ENCODE peak calls at places on chromosome 1, in seven cellular contexts. One of them, this sample, is unnamed.

GRCh38 chr1:43008425-43009108 is 49.9 kb upstream of the SLC2A1 start:
- DNase-seq in astrocyte of the cerebellum: no peak
- DNase-seq in mucosa of descending colon: no peak
- DNase-seq in cardiac fibroblast: no peak
- DNase-seq in NB4: no peak
- DNase-seq in GM20000: no peak
- DNase-seq in AG09309: no peak
- DNase-seq in this sample: no peak

GRCh38 chr1:227940791-227941241 is 6.9 kb downstream of the WNT9A start:
- DNase-seq in GM20000: no peak
- DNase-seq in cardiac fibroblast: no peak
- DNase-seq in NB4: no peak
- DNase-seq in AG09309: no peak
- DNase-seq in mucosa of descending colon: no peak
- DNase-seq in astrocyte of the cerebellum: no peak
- DNase-seq in this sample: peak; percentile 18

GRCh38 chr1:244460195-244460594 is 878 bp upstream of the CATSPERE start:
- DNase-seq in cardiac fibroblast: peak; percentile 51
- DNase-seq in mucosa of descending colon: peak; percentile 41
- DNase-seq in AG09309: no peak
- DNase-seq in GM20000: no peak
- DNase-seq in NB4: peak; percentile 70
- DNase-seq in astrocyte of the cerebellum: no peak
- DNase-seq in this sample: no peak

GRCh38 chr1:33025180-33025569 is 11.5 kb downstream of the AK2 start:
- DNase-seq in mucosa of descending colon: no peak
- DNase-seq in AG09309: no peak
- DNase-seq in NB4: no peak
- DNase-seq in astrocyte of the cerebellum: no peak
- DNase-seq in GM20000: no peak
- DNase-seq in cardiac fibroblast: no peak
- DNase-seq in this sample: no peak

GRCh38 chr1:206933333-206933945 is 11.7 kb upstream of the FCMR start:
- DNase-seq in mucosa of descending colon: peak; percentile 75
- DNase-seq in GM20000: peak; percentile 64
- DNase-seq in astrocyte of the cerebellum: no peak
- DNase-seq in NB4: peak; percentile 56
- DNase-seq in cardiac fibroblast: peak; percentile 30
- DNase-seq in AG09309: no peak
- DNase-seq in this sample: no peak

GRCh38 chr1:42170779-42171621 is 6.5 kb upstream of the GUCA2A start:
- DNase-seq in mucosa of descending colon: no peak
- DNase-seq in astrocyte of the cerebellum: no peak
- DNase-seq in cardiac fibroblast: no peak
- DNase-seq in AG09309: no peak
- DNase-seq in GM20000: no peak
- DNase-seq in NB4: peak; percentile 22
- DNase-seq in this sample: no peak

GRCh38 chr1:243890576-243890975 is 40.5 kb upstream of the AKT3 start:
- DNase-seq in AG09309: peak; percentile 80
- DNase-seq in mucosa of descending colon: no peak
- DNase-seq in cardiac fibroblast: peak; percentile 62
- DNase-seq in NB4: no peak
- DNase-seq in GM20000: no peak
- DNase-seq in astrocyte of the cerebellum: no peak
- DNase-seq in this sample: no peak

GRCh38 chr1:172180886-172181285 is 239.6 kb upstream of the C1orf105 start:
- DNase-seq in cardiac fibroblast: peak; percentile 77
- DNase-seq in astrocyte of the cerebellum: no peak
- DNase-seq in AG09309: no peak
- DNase-seq in GM20000: peak; percentile 31
- DNase-seq in mucosa of descending colon: peak; percentile 49
- DNase-seq in NB4: no peak
- DNase-seq in this sample: no peak

GRCh38 chr1:218717611-218718010 is 372.5 kb downstream of the TGFB2 start:
- DNase-seq in cardiac fibroblast: peak; percentile 51
- DNase-seq in AG09309: no peak
- DNase-seq in astrocyte of the cerebellum: peak; percentile 77
- DNase-seq in mucosa of descending colon: no peak
- DNase-seq in NB4: no peak
- DNase-seq in GM20000: no peak
- DNase-seq in this sample: no peak

GRCh38 chr1:230849451-230850194 is 18.7 kb downstream of the C1orf198 start:
- DNase-seq in cardiac fibroblast: peak; percentile 95
- DNase-seq in mucosa of descending colon: peak; percentile 26
- DNase-seq in NB4: no peak
- DNase-seq in AG09309: peak; percentile 85
- DNase-seq in astrocyte of the cerebellum: peak; percentile 98
- DNase-seq in GM20000: no peak
- DNase-seq in this sample: no peak

GRCh38 chr1:7267493-7267892 is 482.2 kb downstream of the CAMTA1 start:
- DNase-seq in cardiac fibroblast: peak; percentile 56
- DNase-seq in mucosa of descending colon: no peak
- DNase-seq in NB4: no peak
- DNase-seq in GM20000: no peak
- DNase-seq in astrocyte of the cerebellum: no peak
- DNase-seq in AG09309: no peak
- DNase-seq in this sample: no peak

GRCh38 chr1:190904091-190904695 is 426.5 kb upstream of the BRINP3 start:
- DNase-seq in astrocyte of the cerebellum: peak; percentile 1
- DNase-seq in AG09309: no peak
- DNase-seq in GM20000: no peak
- DNase-seq in mucosa of descending colon: no peak
- DNase-seq in NB4: no peak
- DNase-seq in cardiac fibroblast: peak; percentile 47
- DNase-seq in this sample: no peak

DNA sequence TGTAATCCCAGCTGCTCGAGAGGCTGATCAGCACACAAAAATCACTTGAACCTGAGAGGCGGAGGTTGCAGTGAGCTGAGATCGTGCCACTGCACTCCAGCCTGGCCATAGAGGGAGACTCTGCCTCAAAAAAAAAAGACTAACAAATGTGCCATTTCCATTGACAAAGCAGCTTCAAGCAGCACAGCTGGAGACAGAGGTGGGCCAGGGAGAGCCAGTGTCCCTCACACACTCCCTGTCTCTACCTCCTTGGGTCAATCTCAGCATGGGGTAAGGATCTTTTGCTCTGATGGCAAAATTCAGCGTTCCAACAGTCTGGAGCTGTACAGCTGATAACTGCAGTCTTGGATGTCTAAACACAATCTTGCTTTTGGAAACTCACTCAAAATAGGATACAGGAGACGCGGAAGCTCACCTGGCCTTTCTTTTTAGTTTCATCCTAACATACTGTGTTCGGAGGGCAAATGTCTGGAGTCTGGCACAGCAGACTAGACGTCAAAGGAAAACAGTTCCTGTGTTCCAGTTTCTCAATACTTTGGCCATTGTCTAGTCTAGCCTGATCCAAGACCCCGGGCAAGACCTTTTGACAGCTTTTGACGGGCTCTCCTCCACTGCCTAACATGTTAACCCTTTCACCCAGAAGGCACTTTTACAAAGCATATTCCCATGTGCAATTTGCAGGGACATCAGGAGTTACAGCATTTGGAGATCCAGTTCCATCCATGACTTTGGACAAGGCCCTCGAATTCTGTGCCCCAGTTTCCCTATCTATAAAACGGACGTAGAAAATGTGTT is 2.9 kb downstream of the RCC2 start:
- DNase-seq in astrocyte of the cerebellum: no peak
- DNase-seq in mucosa of descending colon: no peak
- DNase-seq in cardiac fibroblast: peak; percentile 22
- DNase-seq in GM20000: no peak
- DNase-seq in NB4: no peak
- DNase-seq in AG09309: no peak
- DNase-seq in this sample: no peak
- TF ChIP-seq CTCF in astrocyte of the cerebellum: no peak
- TF ChIP-seq CTCF in mucosa of descending colon: no peak
- TF ChIP-seq CTCF in cardiac fibroblast: no peak
- TF ChIP-seq CTCF in GM20000: no peak
- TF ChIP-seq CTCF in NB4: no peak
- TF ChIP-seq CTCF in AG09309: no peak
- TF ChIP-seq CTCF in this sample: no peak

GRCh38 chr1:175317795-175318194 is 125.2 kb upstream of the KIAA0040 start:
- DNase-seq in mucosa of descending colon: no peak
- DNase-seq in NB4: no peak
- DNase-seq in AG09309: no peak
- DNase-seq in GM20000: no peak
- DNase-seq in astrocyte of the cerebellum: no peak
- DNase-seq in cardiac fibroblast: peak; percentile 33
- DNase-seq in this sample: no peak

GRCh38 chr1:175318633-175319032 is 126.1 kb upstream of the KIAA0040 start:
- DNase-seq in cardiac fibroblast: no peak
- DNase-seq in GM20000: no peak
- DNase-seq in NB4: no peak
- DNase-seq in mucosa of descending colon: no peak
- DNase-seq in astrocyte of the cerebellum: no peak
- DNase-seq in AG09309: no peak
- DNase-seq in this sample: no peak

GRCh38 chr1:175319112-175319911 is 126.7 kb upstream of the KIAA0040 start:
- DNase-seq in GM20000: peak; percentile 72
- DNase-seq in astrocyte of the cerebellum: peak; percentile 29
- DNase-seq in mucosa of descending colon: peak; percentile 82
- DNase-seq in cardiac fibroblast: peak; percentile 75
- DNase-seq in AG09309: peak; percentile 14
- DNase-seq in NB4: peak; percentile 66
- DNase-seq in this sample: no peak

GRCh38 chr1:175320804-175321203 is 128.2 kb upstream of the KIAA0040 start:
- DNase-seq in AG09309: no peak
- DNase-seq in GM20000: no peak
- DNase-seq in mucosa of descending colon: no peak
- DNase-seq in astrocyte of the cerebellum: no peak
- DNase-seq in cardiac fibroblast: no peak
- DNase-seq in NB4: no peak
- DNase-seq in this sample: no peak

GRCh38 chr1:175319912-175320230 is 127.3 kb upstream of the KIAA0040 start:
- DNase-seq in NB4: no peak
- DNase-seq in mucosa of descending colon: no peak
- DNase-seq in GM20000: no peak
- DNase-seq in astrocyte of the cerebellum: no peak
- DNase-seq in cardiac fibroblast: no peak
- DNase-seq in AG09309: no peak
- DNase-seq in this sample: no peak
- TF ChIP-seq CTCF in NB4: no peak
- TF ChIP-seq CTCF in mucosa of descending colon: no peak
- TF ChIP-seq CTCF in GM20000: no peak
- TF ChIP-seq CTCF in astrocyte of the cerebellum: no peak
- TF ChIP-seq CTCF in cardiac fibroblast: no peak
- TF ChIP-seq CTCF in AG09309: no peak
- TF ChIP-seq CTCF in this sample: no peak

DNA sequence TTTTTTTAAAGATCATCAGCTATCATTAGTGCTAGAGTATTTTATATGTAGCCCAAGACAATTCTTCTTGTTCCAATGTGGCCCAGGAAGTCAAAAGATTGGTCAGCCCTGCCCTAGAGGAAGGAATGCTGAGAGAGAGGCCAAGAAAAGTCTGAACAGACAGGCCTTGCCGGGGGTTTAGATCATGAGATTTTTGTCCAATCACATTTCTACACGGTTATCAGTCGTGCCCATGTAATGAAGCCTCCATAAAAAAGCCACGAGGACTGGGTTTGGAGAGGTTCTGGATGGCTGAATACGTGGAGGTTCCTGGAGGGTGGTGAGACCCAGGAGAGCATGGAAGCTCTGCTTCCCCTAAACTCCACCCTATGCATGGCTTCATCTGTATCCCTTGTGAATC is 24.3 kb upstream of the ENO1 start:
- DNase-seq in astrocyte of the cerebellum: no peak
- DNase-seq in mucosa of descending colon: no peak
- DNase-seq in cardiac fibroblast: peak; percentile 65
- DNase-seq in NB4: no peak
- DNase-seq in AG09309: peak; percentile 39
- DNase-seq in GM20000: no peak
- DNase-seq in this sample: no peak
- TF ChIP-seq CTCF in astrocyte of the cerebellum: peak; percentile 39
- TF ChIP-seq CTCF in mucosa of descending colon: no peak
- TF ChIP-seq CTCF in cardiac fibroblast: peak; percentile 35
- TF ChIP-seq CTCF in NB4: no peak
- TF ChIP-seq CTCF in AG09309: peak; percentile 46
- TF ChIP-seq CTCF in GM20000: no peak
- TF ChIP-seq CTCF in this sample: no peak

GRCh38 chr1:229578168-229579100 is 19.9 kb upstream of the ABCB10 start:
- DNase-seq in AG09309: no peak
- DNase-seq in cardiac fibroblast: no peak
- DNase-seq in NB4: no peak
- DNase-seq in GM20000: no peak
- DNase-seq in astrocyte of the cerebellum: no peak
- DNase-seq in mucosa of descending colon: no peak
- DNase-seq in this sample: no peak
- TF ChIP-seq CTCF in AG09309: no peak
- TF ChIP-seq CTCF in cardiac fibroblast: no peak
- TF ChIP-seq CTCF in NB4: no peak
- TF ChIP-seq CTCF in GM20000: no peak
- TF ChIP-seq CTCF in astrocyte of the cerebellum: no peak
- TF ChIP-seq CTCF in mucosa of descending colon: no peak
- TF ChIP-seq CTCF in this sample: no peak

DNA sequence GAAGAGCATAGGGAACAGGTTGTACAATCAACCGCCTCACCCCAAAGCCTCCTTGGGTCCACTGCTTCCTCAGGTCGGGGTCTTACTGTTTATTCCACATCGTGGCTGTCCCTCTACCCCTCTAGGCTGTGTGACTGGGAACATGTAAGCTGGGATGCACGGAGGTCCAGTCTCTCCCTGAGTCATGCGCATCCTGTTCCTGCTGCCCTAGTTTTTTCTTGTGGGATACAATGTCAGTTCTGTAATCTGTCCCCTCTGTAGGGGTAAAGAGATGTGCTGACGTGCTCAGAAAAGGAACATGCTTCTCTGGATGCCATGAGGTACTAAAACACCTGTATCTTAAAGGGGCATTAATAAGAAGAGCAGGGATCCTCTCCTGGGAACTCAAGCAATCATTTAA is 66.2 kb downstream of the SLC45A1 start:
- DNase-seq in mucosa of descending colon: no peak
- DNase-seq in AG09309: no peak
- DNase-seq in astrocyte of the cerebellum: no peak
- DNase-seq in NB4: no peak
- DNase-seq in cardiac fibroblast: peak; percentile 45
- DNase-seq in GM20000: no peak
- DNase-seq in this sample: no peak
- TF ChIP-seq CTCF in mucosa of descending colon: no peak
- TF ChIP-seq CTCF in AG09309: no peak
- TF ChIP-seq CTCF in astrocyte of the cerebellum: no peak
- TF ChIP-seq CTCF in NB4: no peak
- TF ChIP-seq CTCF in cardiac fibroblast: no peak
- TF ChIP-seq CTCF in GM20000: no peak
- TF ChIP-seq CTCF in this sample: no peak

GRCh38 chr1:8464987-8465386 is 147.1 kb downstream of the SLC45A1 start:
- DNase-seq in astrocyte of the cerebellum: no peak
- DNase-seq in NB4: peak; percentile 14
- DNase-seq in GM20000: no peak
- DNase-seq in AG09309: no peak
- DNase-seq in mucosa of descending colon: no peak
- DNase-seq in cardiac fibroblast: peak; percentile 17
- DNase-seq in this sample: no peak
- TF ChIP-seq CTCF in astrocyte of the cerebellum: no peak
- TF ChIP-seq CTCF in NB4: no peak
- TF ChIP-seq CTCF in GM20000: no peak
- TF ChIP-seq CTCF in AG09309: no peak
- TF ChIP-seq CTCF in mucosa of descending colon: no peak
- TF ChIP-seq CTCF in cardiac fibroblast: no peak
- TF ChIP-seq CTCF in this sample: no peak